ENCODE peak calls at places on chromosomes 4 and X, in seven cellular contexts. I is SK-N-SH, D is upper lobe of left lung, A is transverse colon, H is kidney, Q is body of pancreas, M is GM23248. G is an unnamed sample.

GRCh38 chr4:87309625-87310024 is 13.1 kb downstream of the HSD17B13 start:
- DNase-seq in I (no peak), D (no peak), A (no peak), H (no peak), Q (no peak), M (peak; percentile 46), G (no peak)

GRCh38 chrX:150155396-150156048 is 207.6 kb upstream of the MAMLD1 start:
- DNase-seq in I (peak; percentile 61), D (no peak), A (peak; percentile 40), H (peak; percentile 77), Q (no peak), M (peak; percentile 77), G (peak; percentile 65)

GRCh38 chr4:124037236-124037635 is 640.6 kb downstream of the SPRY1 start:
- DNase-seq in I (no peak), D (no peak), A (no peak), H (no peak), Q (no peak), M (no peak), G (no peak)

GRCh38 chr4:159021597-159022385 is 81.1 kb upstream of the RAPGEF2 start:
- DNase-seq in I (no peak), D (no peak), A (no peak), H (no peak), Q (no peak), M (no peak), G (no peak)

GRCh38 chr4:41256740-41257256 is at the start of gene UCHL1:
- DNase-seq in I (peak; percentile 97), D (no peak), A (peak; percentile 24), H (no peak), Q (peak; percentile 31), M (peak; percentile 67), G (no peak)

GRCh38 chr4:24842356-24842755 is 47.0 kb downstream of the SOD3 start:
- DNase-seq in I (no peak), D (no peak), A (peak; percentile 38), H (no peak), Q (no peak), M (no peak), G (no peak)

GRCh38 chr4:26893491-26893890 is 32.9 kb downstream of the STIM2 start:
- DNase-seq in I (no peak), D (no peak), A (no peak), H (no peak), Q (no peak), M (no peak), G (no peak)

GRCh38 chr4:145920205-145920604 is 18.4 kb downstream of the ZNF827 start:
- DNase-seq in I (no peak), D (no peak), A (no peak), H (no peak), Q (no peak), M (peak; percentile 97), G (no peak)

GRCh38 chrX:130539721-130540321 is 138.0 kb downstream of the RBMX2 start:
- DNase-seq in I (peak; percentile 47), D (peak; percentile 45), A (peak; percentile 34), H (no peak), Q (peak; percentile 55), M (peak; percentile 71), G (peak; percentile 7)

GRCh38 chrX:38282044-38282443 is 45.3 kb downstream of the RPGR start:
- DNase-seq in I (no peak), D (no peak), A (no peak), H (no peak), Q (no peak), M (peak; percentile 37), G (no peak)

GRCh38 chr4:13151178-13151577 is 333.0 kb downstream of the RAB28 start:
- DNase-seq in I (no peak), D (no peak), A (peak; percentile 22), H (no peak), Q (no peak), M (no peak), G (no peak)

GRCh38 chr4:163137581-163137980 is 29.1 kb downstream of the NAF1 start:
- DNase-seq in I (no peak), D (no peak), A (no peak), H (no peak), Q (no peak), M (no peak), G (no peak)

GRCh38 chrX:127708155-127708554 is 344.0 kb downstream of the ACTRT1 start:
- DNase-seq in I (no peak), D (peak; percentile 63), A (no peak), H (no peak), Q (no peak), M (no peak), G (no peak)

GRCh38 chrX:46573331-46573895 is at the start of gene CHST7:
- DNase-seq in I (peak; percentile 81), D (peak; percentile 74), A (peak; percentile 69), H (peak; percentile 90), Q (peak; percentile 47), M (peak; percentile 81), G (peak; percentile 25)

GRCh38 chr4:86935499-86935832 is 655 bp downstream of the AFF1 start:
- DNase-seq in I (peak; percentile 42), D (peak; percentile 37), A (no peak), H (no peak), Q (no peak), M (no peak), G (peak; percentile 51)

GRCh38 chrX:50700921-50701320 is 113.1 kb downstream of the SHROOM4 start:
- DNase-seq in I (no peak), D (no peak), A (no peak), H (no peak), Q (no peak), M (peak; percentile 50), G (no peak)

GRCh38 chr4:155025762-155026457 is 182.5 kb upstream of the NPY2R start:
- DNase-seq in I (no peak), D (peak; percentile 28), A (peak; percentile 60), H (no peak), Q (peak; percentile 36), M (peak; percentile 51), G (no peak)

GRCh38 chr4:89434364-89434988 is 126.9 kb upstream of the GPRIN3 start:
- DNase-seq in I (peak; percentile 34), D (no peak), A (no peak), H (no peak), Q (no peak), M (peak; percentile 70), G (peak; percentile 63)

GRCh38 chr4:159206427-159206871 is 103.6 kb downstream of the RAPGEF2 start:
- DNase-seq in I (no peak), D (no peak), A (no peak), H (no peak), Q (no peak), M (no peak), G (no peak)

GRCh38 chrX:3690140-3690539 is 23.3 kb downstream of the PRKX start:
- DNase-seq in I (no peak), D (no peak), A (no peak), H (no peak), Q (no peak), M (no peak), G (no peak)

GRCh38 chrX:123830309-123830708 is 29.5 kb upstream of the XIAP start:
- DNase-seq in I (no peak), D (peak; percentile 54), A (peak; percentile 75), H (peak; percentile 86), Q (peak; percentile 44), M (no peak), G (peak; percentile 91)

GRCh38 chrX:22952011-22952410 is 47.7 kb upstream of the DDX53 start:
- DNase-seq in I (peak; percentile 5), D (no peak), A (no peak), H (no peak), Q (no peak), M (no peak), G (no peak)

GRCh38 chr4:30956891-30957290 is 236.7 kb downstream of the PCDH7 start:
- DNase-seq in I (no peak), D (no peak), A (no peak), H (no peak), Q (no peak), M (no peak), G (no peak)

GRCh38 chrX:22246620-22247019 is 26.1 kb upstream of the CBLL2 start:
- DNase-seq in I (no peak), D (no peak), A (no peak), H (no peak), Q (no peak), M (peak; percentile 67), G (no peak)

GRCh38 chr4:122742933-122743829 is 10.7 kb downstream of the BBS12 start:
- DNase-seq in I (peak; percentile 60), D (no peak), A (no peak), H (no peak), Q (no peak), M (no peak), G (peak; percentile 82)

GRCh38 chr4:183081116-183081469 is 18.0 kb upstream of the WWC2 start:
- DNase-seq in I (no peak), D (no peak), A (no peak), H (no peak), Q (no peak), M (no peak), G (no peak)
- H3K27ac ChIP-seq in I (no peak overlapping the region), D (no peak overlapping the region), A (no peak overlapping the region), H (no peak overlapping the region), Q (no peak overlapping the region), M (no peak overlapping the region), G (no peak overlapping the region)

DNA sequence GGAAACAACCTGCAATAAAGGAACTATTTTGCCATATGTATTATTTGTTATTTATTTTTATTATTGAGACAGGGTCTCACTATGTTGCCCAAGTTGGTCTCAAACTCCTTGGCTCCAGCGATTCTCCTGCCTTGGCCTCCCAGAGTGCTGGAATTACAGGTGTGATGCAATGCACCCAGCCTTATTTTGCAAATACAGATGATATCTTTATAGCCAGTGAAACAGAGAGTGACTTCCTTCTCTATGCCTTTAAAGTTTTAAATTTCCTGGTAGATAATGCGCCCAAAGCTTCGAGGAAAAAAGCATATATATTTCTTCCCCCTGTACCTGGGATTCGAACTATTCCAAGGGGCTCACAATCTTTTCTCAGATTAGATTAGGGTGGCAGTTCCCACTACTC is 601.1 kb upstream of the HTR2C start:
- DNase-seq in I (no peak), D (no peak), A (peak; percentile 14), H (no peak), Q (no peak), M (no peak), G (no peak)
- H3K36me3 ChIP-seq in I (no peaks in the 10 kb centered on the region), D (no peaks in the 10 kb centered on the region), A (no peaks in the 10 kb centered on the region), H (no peaks in the 10 kb centered on the region), Q (no peaks in the 10 kb centered on the region), M (no peaks in the 10 kb centered on the region), G (no peaks in the 10 kb centered on the region)

GRCh38 chrX:12972239-12972638 is 2.7 kb upstream of the TMSB4X start:
- DNase-seq in I (no peak), D (no peak), A (no peak), H (no peak), Q (no peak), M (no peak), G (no peak)

GRCh38 chrX:12970691-12971202 is 4.2 kb upstream of the TMSB4X start:
- DNase-seq in I (no peak), D (peak; percentile 60), A (no peak), H (no peak), Q (peak; percentile 55), M (peak; percentile 73), G (peak; percentile 52)

GRCh38 chrX:12972867-12973560 is 1.9 kb upstream of the TMSB4X start:
- DNase-seq in I (no peak), D (no peak), A (no peak), H (no peak), Q (no peak), M (no peak), G (no peak)

GRCh38 chrX:12973561-12974216 is 1.2 kb upstream of the TMSB4X start:
- DNase-seq in I (no peak), D (peak; percentile 50), A (no peak), H (no peak), Q (no peak), M (no peak), G (no peak)

GRCh38 chrX:12971282-12972003 is 3.5 kb upstream of the TMSB4X start:
- DNase-seq in I (no peak), D (peak; percentile 46), A (no peak), H (no peak), Q (peak; percentile 77), M (no peak), G (no peak)
- H3K27ac ChIP-seq in I (peak overlapping the region; percentile 78), D (peak overlapping the region; percentile 98), A (peak overlapping the region; percentile 52), H (peak overlapping the region; percentile 43), Q (peak overlapping the region; percentile 94), M (no peak overlapping the region), G (peak overlapping the region; percentile 56)

GRCh38 chr4:16442296-16442695 is 216.0 kb upstream of the TAPT1 start:
- DNase-seq in I (no peak), D (no peak), A (no peak), H (no peak), Q (no peak), M (no peak), G (no peak)
- H3K36me3 ChIP-seq in I (no peaks in the 10 kb centered on the region), D (no peaks in the 10 kb centered on the region), A (no peaks in the 10 kb centered on the region), H (no peaks in the 10 kb centered on the region), Q (no peaks in the 10 kb centered on the region), M (no peaks in the 10 kb centered on the region), G (no peaks in the 10 kb centered on the region)